ENCODE peak calls at places on chromosomes 2 and 18, in nine cellular contexts. I is RWPE1; Q is CD8-positive, alpha-beta T cell; V is AG04450; X is GM10248; T is heart right ventricle; P is pancreas; K is psoas muscle; A is heart left ventricle. O is an unnamed sample.

GRCh38 chr2:85755122-85756027 is 1.6 kb downstream of the ATOH8 start:
- DNase-seq in K (peak; percentile 43), X (no peak), T (no peak), A (peak; percentile 66), V (no peak), Q (no peak), I (no peak), P (peak; percentile 66), O (no peak)

GRCh38 chr2:140975237-140975636 is 1155.6 kb downstream of the LRP1B start:
- DNase-seq in X (no peak), T (no peak), K (no peak), Q (no peak), I (no peak), V (no peak), P (no peak), A (no peak), O (no peak)

GRCh38 chr2:135603543-135603942 is 72.3 kb downstream of the R3HDM1 start:
- DNase-seq in P (no peak), X (no peak), K (no peak), V (no peak), Q (no peak), I (no peak), T (no peak), A (no peak), O (no peak)

GRCh38 chr2:180010701-180011100 is 3.6 kb upstream of the CWC22 start:
- DNase-seq in T (no peak), Q (no peak), X (no peak), A (no peak), V (no peak), P (no peak), K (no peak), I (no peak), O (no peak)

GRCh38 chr18:45860492-45860891 is 35.0 kb downstream of the SIGLEC15 start:
- DNase-seq in K (no peak), T (no peak), V (no peak), A (no peak), Q (no peak), I (no peak), X (no peak), P (no peak), O (no peak)

GRCh38 chr18:46344416-46345180 is 240.4 kb downstream of the HAUS1 start:
- DNase-seq in K (no peak), X (no peak), A (no peak), P (no peak), I (no peak), T (no peak), Q (no peak), V (no peak), O (no peak)

GRCh38 chr18:24404591-24404990 is 7.0 kb upstream of the OSBPL1A start:
- DNase-seq in T (no peak), I (no peak), P (no peak), A (no peak), V (no peak), K (no peak), Q (no peak), X (no peak), O (no peak)

GRCh38 chr2:230765611-230766300 is 53.1 kb downstream of the CAB39 start:
- DNase-seq in P (no peak), T (no peak), I (no peak), K (no peak), Q (no peak), X (no peak), V (no peak), A (no peak), O (no peak)

GRCh38 chr2:176391020-176391419 is 121.8 kb downstream of the MTX2 start:
- DNase-seq in I (no peak), T (no peak), P (no peak), Q (no peak), A (no peak), K (no peak), X (no peak), V (no peak), O (no peak)

GRCh38 chr2:36433311-36434217 is 78.0 kb downstream of the CRIM1 start:
- DNase-seq in Q (no peak), P (no peak), K (no peak), A (no peak), V (no peak), X (no peak), I (peak; percentile 80), T (peak; percentile 35), O (no peak)

GRCh38 chr2:187390891-187391290 is 57.2 kb downstream of the CALCRL start:
- DNase-seq in A (no peak), T (no peak), I (peak; percentile 50), Q (no peak), P (no peak), X (no peak), K (no peak), V (peak; percentile 32), O (no peak)

GRCh38 chr2:149630445-149630844 is 42.9 kb upstream of the MMADHC start:
- DNase-seq in Q (no peak), I (no peak), X (no peak), V (no peak), P (no peak), A (no peak), T (no peak), K (no peak), O (no peak)

GRCh38 chr2:164934790-164935466 is 20.4 kb downstream of the SLC38A11 start:
- DNase-seq in T (no peak), K (no peak), Q (no peak), X (no peak), V (no peak), P (no peak), I (no peak), A (no peak), O (no peak)

GRCh38 chr2:95062716-95063400 is 37.4 kb downstream of the MAL start:
- DNase-seq in T (no peak), P (no peak), A (no peak), I (no peak), K (no peak), X (peak; percentile 57), V (no peak), Q (no peak), O (no peak)

GRCh38 chr2:121366040-121366439 is 81.0 kb upstream of the TFCP2L1 start:
- DNase-seq in T (no peak), V (no peak), P (no peak), Q (no peak), A (no peak), K (no peak), I (no peak), X (no peak), O (no peak)

GRCh38 chr2:200905618-200906296 is 16.6 kb downstream of the NIF3L1 start:
- DNase-seq in V (peak; percentile 38), A (peak; percentile 75), I (peak; percentile 50), Q (peak; percentile 13), P (peak; percentile 62), T (peak; percentile 64), K (peak; percentile 64), X (peak; percentile 64), O (peak; percentile 57)

GRCh38 chr2:101396352-101396717 is 9.0 kb upstream of the CREG2 start:
- DNase-seq in Q (no peak), K (no peak), V (peak; percentile 69), P (no peak), I (peak; percentile 81), X (no peak), A (no peak), T (no peak), O (no peak)

GRCh38 chr2:97871096-97871780 is 124.5 kb downstream of the TMEM131 start:
- DNase-seq in V (peak; percentile 10), T (no peak), K (no peak), Q (no peak), P (no peak), A (no peak), I (peak; percentile 56), X (no peak), O (no peak)

GRCh38 chr2:74690571-74690970 is 36.5 kb downstream of the SEMA4F start:
- DNase-seq in P (no peak), V (peak; percentile 41), X (peak; percentile 68), I (peak; percentile 72), T (peak; percentile 13), K (no peak), Q (no peak), A (no peak), O (no peak)

GRCh38 chr2:99864561-99865216 is 277.7 kb downstream of the AFF3 start:
- DNase-seq in V (no peak), I (no peak), T (peak; percentile 11), A (no peak), X (no peak), K (peak; percentile 17), Q (no peak), P (no peak), O (no peak)

GRCh38 chr18:60145776-60146175 is 226.8 kb downstream of the MC4R start:
- DNase-seq in V (no peak), I (no peak), Q (no peak), X (no peak), T (no peak), A (no peak), P (no peak), K (no peak), O (no peak)

GRCh38 chr2:234873828-234874173 is 78.0 kb upstream of the SH3BP4 start:
- DNase-seq in X (no peak), P (no peak), V (no peak), K (peak; percentile 52), T (peak; percentile 77), I (no peak), A (no peak), Q (no peak), O (no peak)

GRCh38 chr18:50866765-50867164 is 12.2 kb upstream of the ME2 start:
- DNase-seq in Q (no peak), I (no peak), T (no peak), X (peak; percentile 31), A (no peak), K (no peak), V (no peak), P (no peak), O (no peak)
- TF ChIP-seq CTCF in Q (no peak), I (peak; percentile 11), T (no peak), X (peak; percentile 42), A (peak; percentile 26), K (no peak), V (no peak), P (no peak), O (peak; percentile 26)

GRCh38 chr18:1751249-1751648 is 820.1 kb downstream of the METTL4 start:
- DNase-seq in A (no peak), P (no peak), T (no peak), V (no peak), K (no peak), Q (no peak), X (no peak), I (no peak), O (no peak)
- TF ChIP-seq CTCF in A (no peak), P (no peak), T (no peak), V (no peak), K (no peak), Q (no peak), X (no peak), I (no peak), O (no peak)

GRCh38 chr2:119179951-119180350 is 21.4 kb upstream of the C1QL2 start:
- DNase-seq in Q (no peak), V (no peak), I (no peak), T (no peak), X (no peak), A (no peak), P (no peak), K (no peak), O (no peak)
- TF ChIP-seq CTCF in Q (no peak), V (no peak), I (no peak), T (no peak), X (no peak), A (no peak), P (no peak), K (no peak), O (no peak)

DNA sequence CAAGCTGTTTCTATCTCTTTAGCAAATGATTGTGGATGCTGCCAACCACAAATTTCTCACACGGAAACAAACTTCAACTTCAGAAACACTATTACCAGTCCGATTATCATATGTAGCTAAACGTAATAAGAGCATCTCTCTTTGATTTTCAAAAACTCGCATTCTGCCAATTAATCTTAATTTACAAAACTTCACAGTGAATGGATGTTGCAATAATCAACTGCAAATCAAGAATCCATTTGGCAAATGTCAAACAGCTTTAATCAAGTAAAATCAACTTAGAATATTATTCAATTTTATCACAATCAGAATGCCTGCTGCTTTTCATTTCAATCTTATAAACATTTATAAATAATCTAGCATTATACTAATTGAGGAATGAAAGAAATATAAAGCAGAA is 54.2 kb downstream of the DTNB start:
- DNase-seq in I (no peak), T (no peak), Q (no peak), A (no peak), X (no peak), P (no peak), V (no peak), K (no peak), O (no peak)
- TF ChIP-seq CTCF in I (no peak), T (no peak), Q (no peak), A (no peak), X (no peak), P (no peak), V (no peak), K (no peak), O (no peak)

O was measured in CD14-positive monocyte.